ENCODE peak calls at places on chromosomes 13 and 19, in four cellular contexts. N is stimulated activated CD4-positive, alpha-beta T cell treated with anti-CD3 and anti-CD28 coated beads, Interleukin-1b, Interleukin-23, amount 100 ng/mL, for 4 hours; M is activated naive CD8-positive, alpha-beta T cell treated with anti-CD3 and anti-CD28 coated beads for 36 hours; A is non-pigmented ciliary epithelial cell. S is an unnamed sample.

GRCh38 chr13:76677047-76677446 is 209.2 kb downstream of the KCTD12 start:
- DNase-seq in N (no peak), M (no peak), A (peak), S (no peak)

GRCh38 chr13:111429064-111429558 is 108.7 kb downstream of the TEX29 start:
- DNase-seq in N (no peak), M (peak), A (no peak), S (no peak)

GRCh38 chr13:67632590-67632989 is 402.5 kb upstream of the PCDH9 start:
- DNase-seq in N (no peak), M (no peak), A (no peak), S (no peak)

GRCh38 chr13:109729031-109729870 is 57.1 kb downstream of the IRS2 start:
- DNase-seq in N (no peak), M (no peak), A (no peak), S (no peak)

GRCh38 chr19:50772408-50773311 is 2.4 kb downstream of the GPR32 start:
- DNase-seq in N (no peak), M (no peak), A (no peak), S (no peak)

GRCh38 chr19:46015080-46015960 is 7.5 kb downstream of the PGLYRP1 start:
- DNase-seq in N (peak), M (peak), A (no peak), S (peak)

GRCh38 chr13:96769874-96770273 is 224.4 kb downstream of the OXGR1 start:
- DNase-seq in N (no peak), M (no peak), A (no peak), S (no peak)

GRCh38 chr13:47564041-47564440 is 437.0 kb downstream of the SUCLA2 start:
- DNase-seq in N (no peak), M (no peak), A (no peak), S (no peak)

GRCh38 chr19:3132971-3133792 is 2.7 kb upstream of the GNA15 start:
- DNase-seq in N (peak), M (peak), A (peak), S (no peak)